ENCODE peak calls at places on chromosome 13, in four cellular contexts. F is CD4-positive, alpha-beta T cell; E is K562; J is cardiac muscle cell. G is an unnamed sample.

GRCh38 chr13:25988655-25989054 is 63.2 kb downstream of the SHISA2 start:
- DNase-seq in F (no peak), E (no peak), J (no peak), G (no peak)

GRCh38 chr13:52118595-52118994 is 10.3 kb downstream of the NEK5 start:
- DNase-seq in F (no peak), E (no peak), J (no peak), G (no peak)

GRCh38 chr13:79227418-79227817 is 178.6 kb downstream of the RBM26 start:
- DNase-seq in F (no peak), E (no peak), J (no peak), G (no peak)

GRCh38 chr13:40665061-40665753 is 1.2 kb downstream of the FOXO1 start:
- DNase-seq in F (peak), E (peak), J (peak), G (no peak)

GRCh38 chr13:78609464-78610205 is 6.3 kb upstream of the POU4F1 start:
- DNase-seq in F (no peak), E (no peak), J (peak), G (no peak)

GRCh38 chr13:74073231-74073630 is 61.0 kb downstream of the KLF12 start:
- DNase-seq in F (no peak), E (no peak), J (no peak), G (no peak)

GRCh38 chr13:20652946-20653345 is 50.6 kb upstream of the IL17D start:
- DNase-seq in F (no peak), E (no peak), J (no peak), G (no peak)

GRCh38 chr13:52924241-52925148 is 76.1 kb upstream of the PCDH8 start:
- DNase-seq in F (no peak), E (no peak), J (peak), G (no peak)

GRCh38 chr13:74227476-74228158 is 93.4 kb upstream of the KLF12 start:
- DNase-seq in F (no peak), E (no peak), J (no peak), G (no peak)

GRCh38 chr13:20192470-20193141 is at the start of gene GJB2:
- DNase-seq in F (no peak), E (no peak), J (peak), G (no peak)

GRCh38 chr13:106532111-106532929 is 3.1 kb downstream of the EFNB2 start:
- DNase-seq in F (no peak), E (no peak), J (peak), G (no peak)

GRCh38 chr13:79966039-79966438 is 374.9 kb downstream of the SPRY2 start:
- DNase-seq in F (no peak), E (no peak), J (no peak), G (no peak)

GRCh38 chr13:31029129-31029528 is 96.7 kb downstream of the TEX26 start:
- DNase-seq in F (no peak), E (no peak), J (no peak), G (no peak)

GRCh38 chr13:56351041-56351440 is 789.7 kb upstream of the PRR20A start:
- DNase-seq in F (no peak), E (no peak), J (peak), G (no peak)

GRCh38 chr13:93690139-93690538 is 463.5 kb downstream of the GPC6 start:
- DNase-seq in F (no peak), E (no peak), J (peak), G (no peak)

GRCh38 chr13:87622921-87623320 is 48.2 kb upstream of the SLITRK5 start:
- DNase-seq in F (no peak), E (no peak), J (no peak), G (no peak)

GRCh38 chr13:71217827-71218226 is 649.2 kb downstream of the DACH1 start:
- DNase-seq in F (no peak), E (no peak), J (no peak), G (no peak)

GRCh38 chr13:77034883-77035282 is 7.9 kb upstream of the FBXL3 start:
- DNase-seq in F (no peak), E (no peak), J (no peak), G (no peak)

GRCh38 chr13:64154514-64154913 is 2738.9 kb upstream of the PCDH20 start:
- DNase-seq in F (no peak), E (no peak), J (no peak), G (no peak)

GRCh38 chr13:67518785-67519184 is 288.6 kb upstream of the PCDH9 start:
- DNase-seq in F (no peak), E (no peak), J (no peak), G (no peak)

GRCh38 chr13:30466841-30467252 is 1.1 kb upstream of the HMGB1 start:
- DNase-seq in F (no peak), E (no peak), J (no peak), G (no peak)

GRCh38 chr13:40648040-40648439 is 18.4 kb downstream of the FOXO1 start:
- DNase-seq in F (no peak), E (no peak), J (no peak), G (no peak)

GRCh38 chr13:113192902-113193301 is 15.6 kb downstream of the PCID2 start:
- DNase-seq in F (no peak), E (no peak), J (no peak), G (no peak)

GRCh38 chr13:27293873-27294515 is 23.4 kb downstream of the RASL11A start:
- DNase-seq in F (no peak), E (no peak), J (no peak), G (no peak)

GRCh38 chr13:62357887-62358645 is 942.4 kb upstream of the PCDH20 start:
- DNase-seq in F (no peak), E (no peak), J (peak), G (no peak)

GRCh38 chr13:36981156-36981743 is 17.9 kb downstream of the ALG5 start:
- DNase-seq in F (no peak), E (peak), J (peak), G (no peak)

GRCh38 chr13:39091586-39091985 is 53.3 kb downstream of the NHLRC3 start:
- DNase-seq in F (no peak), E (no peak), J (no peak), G (no peak)

GRCh38 chr13:77637583-77637982 is 59.9 kb upstream of the SLAIN1 start:
- DNase-seq in F (no peak), E (no peak), J (no peak), G (no peak)

GRCh38 chr13:81760316-81760715 is 1419.4 kb upstream of the SPRY2 start:
- DNase-seq in F (no peak), E (no peak), J (no peak), G (no peak)

GRCh38 chr13:20182231-20182846 is 10.4 kb downstream of the GJB2 start:
- DNase-seq in F (no peak), E (peak), J (peak), G (no peak)

GRCh38 chr13:40640202-40640601 is 26.2 kb downstream of the FOXO1 start:
- DNase-seq in F (no peak), E (no peak), J (no peak), G (no peak)

GRCh38 chr13:111555268-111555633 is 234.8 kb downstream of the TEX29 start:
- DNase-seq in F (no peak), E (no peak), J (no peak), G (no peak)

GRCh38 chr13:57630661-57631606 is 610 bp upstream of the PCDH17 start:
- DNase-seq in F (no peak), E (no peak), J (peak), G (no peak)

GRCh38 chr13:29362849-29363604 is 232.5 kb downstream of the SLC7A1 start:
- DNase-seq in F (no peak), E (peak), J (peak), G (no peak)

DNA sequence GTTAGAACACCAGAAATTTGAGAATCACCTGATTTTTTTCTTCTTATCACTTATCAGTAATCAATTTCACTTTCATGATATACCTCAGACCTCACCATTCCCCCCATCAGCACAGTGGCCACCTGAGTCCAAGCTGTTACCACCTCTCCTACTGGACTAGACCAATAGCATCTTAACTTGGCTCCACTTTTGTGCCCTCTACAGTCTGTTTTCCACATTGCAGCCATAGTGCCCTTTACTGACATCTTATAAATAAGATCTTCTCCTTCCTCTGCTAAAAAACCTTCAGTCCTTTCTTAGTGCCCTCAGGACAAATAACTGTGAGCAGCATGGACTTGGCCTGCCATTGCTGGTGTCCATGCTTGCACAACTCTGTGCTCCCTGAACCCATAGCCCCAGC is 380.7 kb downstream of the LMO7 start:
- DNase-seq in F (no peak), E (peak), J (no peak), G (no peak)
- TF ChIP-seq CTCF in F (no peak), E (peak), J (peak), G (no peak)

GRCh38 chr13:49859568-49859967 is 67.1 kb upstream of the KPNA3 start:
- DNase-seq in F (no peak), E (no peak), J (no peak), G (no peak)
- TF ChIP-seq CTCF in F (no peak), E (no peak), J (no peak), G (no peak)

GRCh38 chr13:68927387-68928026 is 1180.1 kb upstream of the ATXN8OS start:
- DNase-seq in F (no peak), E (no peak), J (peak), G (no peak)
- TF ChIP-seq CTCF in F (no peak), E (no peak), J (no peak), G (no peak)

GRCh38 chr13:101452519-101453485 is at the start of gene ITGBL1:
- DNase-seq in F (no peak), E (no peak), J (no peak), G (no peak)

GRCh38 chr13:101455863-101456262 is 3.4 kb downstream of the ITGBL1 start:
- DNase-seq in F (no peak), E (no peak), J (no peak), G (no peak)

GRCh38 chr13:101451641-101452040 is 834 bp upstream of the ITGBL1 start:
- DNase-seq in F (no peak), E (no peak), J (no peak), G (no peak)

GRCh38 chr13:101454767-101455166 is 2.3 kb downstream of the ITGBL1 start:
- DNase-seq in F (no peak), E (no peak), J (no peak), G (no peak)

DNA sequence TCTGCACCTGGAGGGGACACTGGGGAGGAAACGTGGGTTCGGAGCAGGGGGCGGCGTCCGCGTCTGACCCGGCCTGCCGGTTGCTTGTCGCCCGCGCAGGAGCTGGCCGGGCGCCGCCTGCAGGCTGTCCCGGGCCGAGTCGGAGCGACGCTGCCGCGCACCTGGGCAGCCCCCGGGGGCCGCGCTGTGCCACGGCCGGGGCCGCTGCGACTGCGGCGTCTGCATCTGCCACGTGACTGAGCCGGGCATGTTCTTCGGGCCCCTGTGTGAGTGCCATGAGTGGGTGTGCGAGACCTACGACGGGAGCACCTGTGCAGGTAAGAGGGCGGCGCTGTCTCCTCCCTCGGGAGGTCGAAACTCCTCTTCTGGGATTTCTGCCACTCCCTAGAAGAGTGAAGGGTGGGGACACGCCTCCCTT is 1.3 kb downstream of the ITGBL1 start:
- DNase-seq in F (no peak), E (no peak), J (no peak), G (no peak)
- TF ChIP-seq CTCF in F (no peak), E (no peak), J (peak), G (no peak)